ENCODE peak calls at places on chromosomes 7 and 10, in six cellular contexts. One of them, this sample, is unnamed.

GRCh38 chr10:97914837-97915211 is 65.2 kb downstream of the GOLGA7B start:
- DNase-seq in GM10248: peak
- DNase-seq in fibroblast of lung: peak
- DNase-seq in lower leg skin: peak
- DNase-seq in brain microvascular endothelial cell: peak
- DNase-seq in fibroblast of villous mesenchyme: peak
- DNase-seq in this sample: peak

GRCh38 chr7:39582536-39582935 is 16.3 kb downstream of the YAE1 start:
- DNase-seq in GM10248: no peak
- DNase-seq in fibroblast of lung: no peak
- DNase-seq in lower leg skin: no peak
- DNase-seq in brain microvascular endothelial cell: no peak
- DNase-seq in fibroblast of villous mesenchyme: no peak
- DNase-seq in this sample: no peak

GRCh38 chr10:29067161-29067560 is 221.7 kb upstream of the LYZL1 start:
- DNase-seq in GM10248: no peak
- DNase-seq in fibroblast of lung: no peak
- DNase-seq in lower leg skin: no peak
- DNase-seq in brain microvascular endothelial cell: peak
- DNase-seq in fibroblast of villous mesenchyme: peak
- DNase-seq in this sample: peak

GRCh38 chr10:110413049-110413783 is 84.5 kb upstream of the DUSP5 start:
- DNase-seq in GM10248: no peak
- DNase-seq in fibroblast of lung: no peak
- DNase-seq in lower leg skin: no peak
- DNase-seq in brain microvascular endothelial cell: no peak
- DNase-seq in fibroblast of villous mesenchyme: no peak
- DNase-seq in this sample: peak

GRCh38 chr7:322111-322671 is 32.2 kb downstream of the FOXL3 start:
- DNase-seq in GM10248: peak
- DNase-seq in fibroblast of lung: peak
- DNase-seq in lower leg skin: peak
- DNase-seq in brain microvascular endothelial cell: no peak
- DNase-seq in fibroblast of villous mesenchyme: peak
- DNase-seq in this sample: peak

GRCh38 chr10:87593702-87594101 is 66.0 kb upstream of the PAPSS2 start:
- DNase-seq in GM10248: no peak
- DNase-seq in fibroblast of lung: peak
- DNase-seq in lower leg skin: no peak
- DNase-seq in brain microvascular endothelial cell: no peak
- DNase-seq in fibroblast of villous mesenchyme: peak
- DNase-seq in this sample: no peak

GRCh38 chr7:95772298-95772770 is at the start of gene DYNC1I1:
- DNase-seq in GM10248: peak
- DNase-seq in fibroblast of lung: peak
- DNase-seq in lower leg skin: peak
- DNase-seq in brain microvascular endothelial cell: peak
- DNase-seq in fibroblast of villous mesenchyme: peak
- DNase-seq in this sample: peak

GRCh38 chr10:80515511-80515910 is 22.2 kb upstream of the SH2D4B start:
- DNase-seq in GM10248: no peak
- DNase-seq in fibroblast of lung: no peak
- DNase-seq in lower leg skin: no peak
- DNase-seq in brain microvascular endothelial cell: no peak
- DNase-seq in fibroblast of villous mesenchyme: no peak
- DNase-seq in this sample: no peak

GRCh38 chr10:72291019-72291532 is 17.4 kb downstream of the DDIT4 start:
- DNase-seq in GM10248: no peak
- DNase-seq in fibroblast of lung: no peak
- DNase-seq in lower leg skin: no peak
- DNase-seq in brain microvascular endothelial cell: no peak
- DNase-seq in fibroblast of villous mesenchyme: no peak
- DNase-seq in this sample: peak

GRCh38 chr10:79223346-79224048 is 123.8 kb upstream of the PPIF start:
- DNase-seq in GM10248: no peak
- DNase-seq in fibroblast of lung: peak
- DNase-seq in lower leg skin: no peak
- DNase-seq in brain microvascular endothelial cell: peak
- DNase-seq in fibroblast of villous mesenchyme: peak
- DNase-seq in this sample: no peak

GRCh38 chr10:8159628-8160165 is 105.2 kb downstream of the GATA3 start:
- DNase-seq in GM10248: no peak
- DNase-seq in fibroblast of lung: no peak
- DNase-seq in lower leg skin: no peak
- DNase-seq in brain microvascular endothelial cell: no peak
- DNase-seq in fibroblast of villous mesenchyme: no peak
- DNase-seq in this sample: peak

GRCh38 chr7:156892086-156892800 is 740 bp downstream of the LMBR1 start:
- DNase-seq in GM10248: peak
- DNase-seq in fibroblast of lung: peak
- DNase-seq in lower leg skin: no peak
- DNase-seq in brain microvascular endothelial cell: no peak
- DNase-seq in fibroblast of villous mesenchyme: no peak
- DNase-seq in this sample: peak

GRCh38 chr7:101390901-101391301 is 28.2 kb downstream of the COL26A1 start:
- DNase-seq in GM10248: peak
- DNase-seq in fibroblast of lung: peak
- DNase-seq in lower leg skin: no peak
- DNase-seq in brain microvascular endothelial cell: no peak
- DNase-seq in fibroblast of villous mesenchyme: peak
- DNase-seq in this sample: peak

GRCh38 chr7:157805716-157806115 is 468.9 kb downstream of the DNAJB6 start:
- DNase-seq in GM10248: no peak
- DNase-seq in fibroblast of lung: no peak
- DNase-seq in lower leg skin: no peak
- DNase-seq in brain microvascular endothelial cell: no peak
- DNase-seq in fibroblast of villous mesenchyme: no peak
- DNase-seq in this sample: no peak

GRCh38 chr7:3897430-3898385 is 596.7 kb downstream of the SDK1 start:
- DNase-seq in GM10248: peak
- DNase-seq in fibroblast of lung: peak
- DNase-seq in lower leg skin: no peak
- DNase-seq in brain microvascular endothelial cell: peak
- DNase-seq in fibroblast of villous mesenchyme: peak
- DNase-seq in this sample: peak

GRCh38 chr7:148478551-148478950 is 112.0 kb upstream of the C7orf33 start:
- DNase-seq in GM10248: no peak
- DNase-seq in fibroblast of lung: no peak
- DNase-seq in lower leg skin: no peak
- DNase-seq in brain microvascular endothelial cell: no peak
- DNase-seq in fibroblast of villous mesenchyme: no peak
- DNase-seq in this sample: no peak

DNA sequence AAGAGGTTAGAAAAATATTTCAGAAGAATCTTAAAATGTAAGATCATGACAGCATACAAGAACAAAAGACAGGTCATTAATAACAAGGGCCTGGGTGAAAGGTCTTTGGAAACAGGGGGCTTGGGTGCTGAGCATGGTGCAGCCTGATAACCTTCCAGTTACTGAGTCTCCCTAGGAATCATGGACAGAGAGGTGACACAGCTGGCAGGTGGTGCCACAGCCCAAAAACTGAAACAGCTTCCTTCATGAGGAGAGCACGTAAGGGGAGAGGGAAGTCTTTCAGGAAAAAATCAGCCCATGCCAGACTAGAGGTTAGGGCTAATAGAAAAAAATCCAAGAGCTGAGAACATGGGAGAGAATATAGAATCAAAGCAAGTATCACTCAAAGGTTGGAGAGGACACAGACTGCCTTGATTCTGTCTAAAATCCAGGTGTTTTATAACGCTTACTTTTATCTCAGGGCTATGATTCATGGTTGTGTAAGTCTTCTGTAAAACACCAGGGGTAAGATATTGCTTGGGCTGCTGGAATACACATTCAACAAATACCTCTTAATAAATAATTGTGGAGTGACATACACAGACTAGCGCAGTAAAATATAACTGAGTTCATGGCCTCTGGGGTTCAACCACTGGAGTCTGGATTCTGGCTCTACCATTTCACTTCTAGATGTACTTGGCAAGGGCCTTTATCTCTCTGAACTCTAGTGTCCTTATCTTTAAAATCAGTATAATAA is 88.1 kb downstream of the SEMA3C start:
- DNase-seq in GM10248: no peak
- DNase-seq in fibroblast of lung: no peak
- DNase-seq in lower leg skin: no peak
- DNase-seq in brain microvascular endothelial cell: no peak
- DNase-seq in fibroblast of villous mesenchyme: peak
- DNase-seq in this sample: no peak
- TF ChIP-seq CTCF in GM10248: no peak
- TF ChIP-seq CTCF in fibroblast of lung: no peak
- TF ChIP-seq CTCF in lower leg skin: no peak
- TF ChIP-seq CTCF in brain microvascular endothelial cell: no peak
- TF ChIP-seq CTCF in fibroblast of villous mesenchyme: no peak
- TF ChIP-seq CTCF in this sample: no peak

GRCh38 chr10:3292601-3293000 is 120.0 kb upstream of the PITRM1 start:
- DNase-seq in GM10248: no peak
- DNase-seq in fibroblast of lung: peak
- DNase-seq in lower leg skin: peak
- DNase-seq in brain microvascular endothelial cell: peak
- DNase-seq in fibroblast of villous mesenchyme: peak
- DNase-seq in this sample: no peak

GRCh38 chr10:3282341-3282740 is 109.8 kb upstream of the PITRM1 start:
- DNase-seq in GM10248: no peak
- DNase-seq in fibroblast of lung: peak
- DNase-seq in lower leg skin: no peak
- DNase-seq in brain microvascular endothelial cell: no peak
- DNase-seq in fibroblast of villous mesenchyme: peak
- DNase-seq in this sample: no peak

GRCh38 chr10:3281911-3282310 is 109.3 kb upstream of the PITRM1 start:
- DNase-seq in GM10248: no peak
- DNase-seq in fibroblast of lung: no peak
- DNase-seq in lower leg skin: no peak
- DNase-seq in brain microvascular endothelial cell: no peak
- DNase-seq in fibroblast of villous mesenchyme: no peak
- DNase-seq in this sample: no peak

GRCh38 chr10:3290550-3290949 is 118.0 kb upstream of the PITRM1 start:
- DNase-seq in GM10248: no peak
- DNase-seq in fibroblast of lung: no peak
- DNase-seq in lower leg skin: no peak
- DNase-seq in brain microvascular endothelial cell: no peak
- DNase-seq in fibroblast of villous mesenchyme: no peak
- DNase-seq in this sample: no peak

GRCh38 chr10:3287566-3288445 is 115.2 kb upstream of the PITRM1 start:
- DNase-seq in GM10248: no peak
- DNase-seq in fibroblast of lung: no peak
- DNase-seq in lower leg skin: no peak
- DNase-seq in brain microvascular endothelial cell: no peak
- DNase-seq in fibroblast of villous mesenchyme: no peak
- DNase-seq in this sample: no peak
- TF ChIP-seq CTCF in GM10248: no peak
- TF ChIP-seq CTCF in fibroblast of lung: no peak
- TF ChIP-seq CTCF in lower leg skin: no peak
- TF ChIP-seq CTCF in brain microvascular endothelial cell: no peak
- TF ChIP-seq CTCF in fibroblast of villous mesenchyme: no peak
- TF ChIP-seq CTCF in this sample: no peak

GRCh38 chr10:118723467-118723866 is 31.3 kb downstream of the CACUL1 start:
- DNase-seq in GM10248: no peak
- DNase-seq in fibroblast of lung: peak
- DNase-seq in lower leg skin: no peak
- DNase-seq in brain microvascular endothelial cell: no peak
- DNase-seq in fibroblast of villous mesenchyme: no peak
- DNase-seq in this sample: no peak
- TF ChIP-seq CTCF in GM10248: no peak
- TF ChIP-seq CTCF in fibroblast of lung: no peak
- TF ChIP-seq CTCF in lower leg skin: no peak
- TF ChIP-seq CTCF in brain microvascular endothelial cell: no peak
- TF ChIP-seq CTCF in fibroblast of villous mesenchyme: no peak
- TF ChIP-seq CTCF in this sample: no peak

GRCh38 chr10:65358565-65358964 is 1567.3 kb upstream of the LRRTM3 start:
- DNase-seq in GM10248: peak
- DNase-seq in fibroblast of lung: peak
- DNase-seq in lower leg skin: no peak
- DNase-seq in brain microvascular endothelial cell: peak
- DNase-seq in fibroblast of villous mesenchyme: peak
- DNase-seq in this sample: no peak
- TF ChIP-seq CTCF in GM10248: peak
- TF ChIP-seq CTCF in fibroblast of lung: no peak
- TF ChIP-seq CTCF in lower leg skin: no peak
- TF ChIP-seq CTCF in brain microvascular endothelial cell: peak
- TF ChIP-seq CTCF in fibroblast of villous mesenchyme: peak
- TF ChIP-seq CTCF in this sample: no peak

GRCh38 chr7:121395961-121396757 is at the start of gene FAM3C:
- DNase-seq in GM10248: peak
- DNase-seq in fibroblast of lung: peak
- DNase-seq in lower leg skin: peak
- DNase-seq in brain microvascular endothelial cell: peak
- DNase-seq in fibroblast of villous mesenchyme: peak
- DNase-seq in this sample: peak
- TF ChIP-seq CTCF in GM10248: peak
- TF ChIP-seq CTCF in fibroblast of lung: peak
- TF ChIP-seq CTCF in lower leg skin: no peak
- TF ChIP-seq CTCF in brain microvascular endothelial cell: peak
- TF ChIP-seq CTCF in fibroblast of villous mesenchyme: peak
- TF ChIP-seq CTCF in this sample: peak

GRCh38 chr7:5478568-5479045 is 55.0 kb upstream of the TNRC18 start:
- DNase-seq in GM10248: no peak
- DNase-seq in fibroblast of lung: no peak
- DNase-seq in lower leg skin: no peak
- DNase-seq in brain microvascular endothelial cell: no peak
- DNase-seq in fibroblast of villous mesenchyme: no peak
- DNase-seq in this sample: peak

GRCh38 chr7:5477126-5477525 is 53.5 kb upstream of the TNRC18 start:
- DNase-seq in GM10248: no peak
- DNase-seq in fibroblast of lung: no peak
- DNase-seq in lower leg skin: no peak
- DNase-seq in brain microvascular endothelial cell: no peak
- DNase-seq in fibroblast of villous mesenchyme: no peak
- DNase-seq in this sample: no peak

GRCh38 chr7:5479133-5479745 is 55.6 kb upstream of the TNRC18 start:
- DNase-seq in GM10248: no peak
- DNase-seq in fibroblast of lung: peak
- DNase-seq in lower leg skin: no peak
- DNase-seq in brain microvascular endothelial cell: peak
- DNase-seq in fibroblast of villous mesenchyme: peak
- DNase-seq in this sample: no peak

GRCh38 chr7:5476001-5476400 is 52.4 kb upstream of the TNRC18 start:
- DNase-seq in GM10248: no peak
- DNase-seq in fibroblast of lung: no peak
- DNase-seq in lower leg skin: no peak
- DNase-seq in brain microvascular endothelial cell: no peak
- DNase-seq in fibroblast of villous mesenchyme: no peak
- DNase-seq in this sample: no peak

DNA sequence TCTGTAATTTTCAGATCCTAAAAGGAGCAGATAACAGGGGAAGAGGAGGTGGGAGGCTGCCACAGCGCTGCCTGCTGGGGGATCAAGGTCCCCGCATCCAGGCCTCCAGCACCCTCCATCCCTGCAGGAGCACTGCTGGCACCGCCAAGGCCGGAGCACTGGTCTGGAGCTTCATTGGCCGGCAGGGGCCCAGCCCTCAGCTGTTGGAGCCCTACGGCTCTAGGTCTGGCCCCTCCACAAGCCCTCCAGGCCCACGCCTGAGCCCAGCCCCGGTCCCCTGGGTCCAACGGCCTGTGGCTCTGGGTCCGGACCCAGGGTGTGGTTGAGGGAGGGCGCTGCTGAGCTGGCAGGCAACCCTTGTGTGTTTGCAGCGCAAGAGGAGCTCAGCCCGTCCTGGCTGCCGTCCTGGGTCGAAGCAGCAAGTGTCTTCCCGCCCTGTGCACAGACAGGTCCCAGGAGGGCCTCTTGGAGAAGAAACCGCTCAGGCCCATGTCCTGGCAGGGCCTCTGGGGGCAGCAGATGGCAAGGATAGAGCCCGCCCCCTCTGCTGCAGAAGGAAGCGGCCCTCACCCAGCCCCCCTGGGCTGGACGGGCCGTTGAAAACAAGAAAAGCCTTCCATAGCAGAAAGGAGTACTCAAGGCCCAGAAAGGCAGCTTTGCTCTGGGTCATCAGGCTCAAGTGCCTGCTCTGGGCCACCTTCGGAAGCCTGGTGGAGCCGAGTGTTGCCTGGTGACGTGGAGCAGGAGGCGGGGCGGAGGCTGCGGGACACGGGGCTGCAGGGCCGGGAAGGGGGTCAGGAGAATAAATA is 54.3 kb upstream of the TNRC18 start:
- DNase-seq in GM10248: peak
- DNase-seq in fibroblast of lung: no peak
- DNase-seq in lower leg skin: no peak
- DNase-seq in brain microvascular endothelial cell: no peak
- DNase-seq in fibroblast of villous mesenchyme: no peak
- DNase-seq in this sample: no peak
- TF ChIP-seq CTCF in GM10248: peak
- TF ChIP-seq CTCF in fibroblast of lung: no peak
- TF ChIP-seq CTCF in lower leg skin: no peak
- TF ChIP-seq CTCF in brain microvascular endothelial cell: peak
- TF ChIP-seq CTCF in fibroblast of villous mesenchyme: peak
- TF ChIP-seq CTCF in this sample: no peak

This sample was measured in activated CD8-positive, alpha-beta T cell treated with anti-CD3 and anti-CD28 coated beads for 36 hours.